ENCODE peak calls at places on chromosomes 4 and X, in four cellular contexts. One of them, this sample, is unnamed.
A peak's percentile ranks its signal among the peaks of the same experiment; 100 is the strongest.

GRCh38 chr4:19455196-19455595 is 796.5 kb upstream of the SLIT2 start:
- DNase-seq in A549: no peak
- DNase-seq in endothelial cell of umbilical vein: no peak
- DNase-seq in HepG2: no peak
- DNase-seq in this sample: no peak

GRCh38 chr4:3532714-3533336 is 603 bp upstream of the LRPAP1 start:
- DNase-seq in HepG2: no peak
- DNase-seq in A549: no peak
- DNase-seq in endothelial cell of umbilical vein: no peak
- DNase-seq in this sample: no peak

GRCh38 chr4:107247738-107248137 is 211.6 kb upstream of the DKK2 start:
- DNase-seq in endothelial cell of umbilical vein: no peak
- DNase-seq in A549: no peak
- DNase-seq in HepG2: no peak
- DNase-seq in this sample: no peak

GRCh38 chr4:128810331-128810870 is 901 bp downstream of the JADE1 start:
- DNase-seq in A549: peak; percentile 69
- DNase-seq in HepG2: peak; percentile 45
- DNase-seq in endothelial cell of umbilical vein: no peak
- DNase-seq in this sample: no peak

GRCh38 chrX:95318882-95319281 is 1365.8 kb upstream of the DIAPH2 start:
- DNase-seq in endothelial cell of umbilical vein: no peak
- DNase-seq in A549: peak; percentile 9
- DNase-seq in HepG2: peak; percentile 4
- DNase-seq in this sample: peak; percentile 3

GRCh38 chr4:147581601-147582350 is 35.4 kb upstream of the TMEM184C start:
- DNase-seq in endothelial cell of umbilical vein: no peak
- DNase-seq in A549: no peak
- DNase-seq in HepG2: no peak
- DNase-seq in this sample: peak; percentile 13

GRCh38 chr4:142274137-142274536 is 572.0 kb downstream of the INPP4B start:
- DNase-seq in endothelial cell of umbilical vein: no peak
- DNase-seq in HepG2: no peak
- DNase-seq in A549: no peak
- DNase-seq in this sample: no peak

GRCh38 chrX:104137496-104137895 is 19.3 kb downstream of the SLC25A53 start:
- DNase-seq in endothelial cell of umbilical vein: peak; percentile 4
- DNase-seq in A549: peak; percentile 55
- DNase-seq in HepG2: no peak
- DNase-seq in this sample: no peak

GRCh38 chr4:3484057-3484973 is 21.2 kb downstream of the DOK7 start:
- DNase-seq in HepG2: peak; percentile 12
- DNase-seq in endothelial cell of umbilical vein: no peak
- DNase-seq in A549: peak; percentile 60
- DNase-seq in this sample: no peak

GRCh38 chrX:13084611-13085010 is 40.2 kb upstream of the FAM9C start:
- DNase-seq in endothelial cell of umbilical vein: peak; percentile 32
- DNase-seq in HepG2: no peak
- DNase-seq in A549: no peak
- DNase-seq in this sample: no peak

GRCh38 chrX:13082286-13083065 is 38.1 kb upstream of the FAM9C start:
- DNase-seq in endothelial cell of umbilical vein: no peak
- DNase-seq in HepG2: no peak
- DNase-seq in A549: no peak
- DNase-seq in this sample: no peak

GRCh38 chrX:13078739-13079444 is 34.5 kb upstream of the FAM9C start:
- DNase-seq in A549: no peak
- DNase-seq in HepG2: no peak
- DNase-seq in endothelial cell of umbilical vein: peak; percentile 68
- DNase-seq in this sample: no peak

GRCh38 chrX:13080128-13080795 is 35.8 kb upstream of the FAM9C start:
- DNase-seq in A549: no peak
- DNase-seq in endothelial cell of umbilical vein: no peak
- DNase-seq in HepG2: no peak
- DNase-seq in this sample: no peak

DNA sequence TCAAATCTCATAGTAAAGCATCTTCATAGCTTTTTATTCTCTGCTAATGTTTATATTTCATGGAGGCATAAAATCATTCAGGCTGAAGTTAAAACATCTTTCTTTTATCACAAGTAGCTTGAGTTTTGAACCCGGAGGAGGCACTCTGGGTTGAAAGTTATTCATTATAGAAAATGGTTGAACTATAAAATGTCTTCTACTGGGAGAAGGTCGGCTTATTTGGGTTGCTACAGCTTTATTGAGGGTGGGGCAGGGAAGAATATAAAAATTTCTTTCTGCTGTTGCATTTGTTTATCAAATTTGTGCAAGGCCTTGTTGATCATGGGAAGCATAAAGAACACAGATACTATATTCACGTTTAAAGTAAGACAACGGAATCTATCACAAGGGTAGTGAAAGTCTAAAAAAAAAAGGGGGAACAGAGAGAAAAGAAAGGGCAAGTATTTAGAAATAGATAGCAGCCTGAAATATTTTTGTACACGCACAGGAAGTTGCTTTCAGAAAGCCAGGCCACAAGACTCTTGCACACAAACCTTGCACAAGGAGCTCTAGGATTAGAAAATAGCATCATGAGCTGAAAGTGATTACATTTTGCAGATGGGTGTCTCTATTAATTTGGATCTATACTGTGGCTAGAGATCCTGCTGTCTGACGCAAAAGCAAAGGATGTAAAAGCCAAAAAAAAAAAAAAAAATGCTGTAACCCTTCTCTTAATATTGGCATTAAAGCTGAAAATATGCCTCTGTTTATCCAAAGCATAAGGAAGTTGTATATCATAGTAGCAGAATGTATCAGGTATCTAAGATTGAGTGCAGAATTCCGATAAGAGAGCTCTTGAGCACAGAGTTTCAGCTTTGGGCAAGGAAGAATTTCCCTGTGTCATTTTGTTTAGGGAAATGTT is 37.2 kb upstream of the FAM9C start:
- DNase-seq in A549: no peak
- DNase-seq in HepG2: no peak
- DNase-seq in endothelial cell of umbilical vein: no peak
- DNase-seq in this sample: no peak
- TF ChIP-seq JUN in A549: no peak
- TF ChIP-seq JUN in HepG2: no peak
- TF ChIP-seq JUN in endothelial cell of umbilical vein: no peak
- TF ChIP-seq JUN in this sample: no peak

GRCh38 chrX:44643723-44644122 is 101.1 kb upstream of the FUNDC1 start:
- DNase-seq in A549: no peak
- DNase-seq in HepG2: no peak
- DNase-seq in endothelial cell of umbilical vein: no peak
- DNase-seq in this sample: no peak
- TF ChIP-seq JUN in A549: no peak
- TF ChIP-seq JUN in HepG2: no peak
- TF ChIP-seq JUN in endothelial cell of umbilical vein: no peak
- TF ChIP-seq JUN in this sample: no peak

DNA sequence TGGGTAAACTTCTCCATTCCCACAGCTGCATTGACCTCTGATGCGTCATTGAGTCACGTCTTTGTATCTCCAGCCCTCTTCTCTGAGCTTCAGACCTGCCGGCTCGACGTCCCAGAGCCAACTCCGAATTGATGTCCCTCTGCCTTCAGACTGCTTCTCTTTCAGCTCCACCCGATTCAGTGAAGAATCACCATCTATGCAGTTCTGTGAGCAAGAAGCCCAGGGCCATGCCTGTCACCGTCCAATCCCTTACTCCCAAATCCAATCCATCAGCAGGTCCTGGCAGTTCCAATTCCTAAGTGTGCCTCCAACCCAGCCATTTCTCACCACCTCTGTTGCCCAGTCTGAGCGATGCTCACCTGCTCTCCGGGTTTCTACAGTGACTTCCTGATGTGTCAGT is 70.7 kb downstream of the ENPP6 start:
- DNase-seq in HepG2: no peak
- DNase-seq in A549: no peak
- DNase-seq in endothelial cell of umbilical vein: no peak
- DNase-seq in this sample: no peak
- TF ChIP-seq JUN in HepG2: no peak
- TF ChIP-seq JUN in A549: no peak
- TF ChIP-seq JUN in endothelial cell of umbilical vein: no peak
- TF ChIP-seq JUN in this sample: no peak

DNA sequence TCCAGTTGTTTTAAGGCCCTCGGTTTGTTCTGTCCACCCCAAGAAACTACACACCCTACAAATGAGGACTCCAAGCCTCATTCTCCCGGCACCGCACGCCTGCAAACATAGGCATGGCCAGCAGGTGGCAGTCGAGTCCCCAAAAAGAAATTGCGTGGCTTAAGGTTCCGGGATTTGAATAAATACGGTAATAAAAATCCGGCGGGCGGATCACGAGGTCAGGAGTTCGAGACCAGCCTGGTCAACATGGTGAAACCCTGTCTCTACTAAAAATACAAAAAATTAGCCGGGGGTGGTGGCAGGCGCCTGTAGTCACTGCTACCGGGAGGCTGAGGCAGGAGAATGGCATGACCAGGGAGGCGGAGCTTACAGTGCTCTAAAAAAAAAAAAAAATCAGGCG is 21.8 kb upstream of the CSF2RA start:
- DNase-seq in HepG2: peak; percentile 50
- DNase-seq in A549: peak; percentile 88
- DNase-seq in endothelial cell of umbilical vein: peak; percentile 63
- DNase-seq in this sample: peak; percentile 99
- TF ChIP-seq JUN in HepG2: no peak
- TF ChIP-seq JUN in A549: no peak
- TF ChIP-seq JUN in endothelial cell of umbilical vein: no peak
- TF ChIP-seq JUN in this sample: no peak

GRCh38 chr4:52701207-52701606 is 42.1 kb upstream of the USP46 start:
- DNase-seq in HepG2: no peak
- DNase-seq in endothelial cell of umbilical vein: no peak
- DNase-seq in A549: no peak
- DNase-seq in this sample: no peak
- TF ChIP-seq JUN in HepG2: no peak
- TF ChIP-seq JUN in endothelial cell of umbilical vein: no peak
- TF ChIP-seq JUN in A549: no peak
- TF ChIP-seq JUN in this sample: no peak

GRCh38 chr4:5976921-5977320 is 41.3 kb downstream of the C4orf50 start:
- DNase-seq in A549: no peak
- DNase-seq in HepG2: no peak
- DNase-seq in endothelial cell of umbilical vein: no peak
- DNase-seq in this sample: no peak

GRCh38 chr4:5973033-5973432 is 45.2 kb downstream of the C4orf50 start:
- DNase-seq in HepG2: no peak
- DNase-seq in A549: no peak
- DNase-seq in endothelial cell of umbilical vein: no peak
- DNase-seq in this sample: no peak

GRCh38 chr4:5973486-5974220 is 44.6 kb downstream of the C4orf50 start:
- DNase-seq in endothelial cell of umbilical vein: no peak
- DNase-seq in HepG2: no peak
- DNase-seq in A549: no peak
- DNase-seq in this sample: no peak

GRCh38 chr4:5974321-5974720 is 43.9 kb downstream of the C4orf50 start:
- DNase-seq in HepG2: no peak
- DNase-seq in endothelial cell of umbilical vein: no peak
- DNase-seq in A549: peak; percentile 10
- DNase-seq in this sample: no peak

DNA sequence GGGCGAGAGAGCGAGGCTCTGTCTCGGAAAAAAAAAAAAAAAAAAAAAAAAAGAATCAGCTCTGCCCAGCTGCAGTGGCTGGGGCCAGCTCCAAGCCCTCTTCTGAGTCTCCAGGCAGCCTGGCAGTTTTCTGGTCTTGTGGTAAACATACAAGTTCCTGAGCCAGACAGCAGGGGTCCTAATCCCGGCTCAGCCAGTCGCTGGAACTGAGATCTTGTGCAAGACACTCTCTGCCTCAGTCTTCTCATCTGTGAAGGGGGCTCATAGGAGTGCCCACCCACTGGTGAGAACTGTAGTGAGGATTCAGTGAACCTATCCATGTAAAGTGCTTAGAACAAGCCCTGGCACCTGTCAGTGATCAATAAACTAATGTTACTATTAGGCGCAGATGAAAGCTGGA is 41.8 kb downstream of the C4orf50 start:
- DNase-seq in endothelial cell of umbilical vein: no peak
- DNase-seq in A549: peak; percentile 17
- DNase-seq in HepG2: no peak
- DNase-seq in this sample: no peak
- TF ChIP-seq JUN in endothelial cell of umbilical vein: no peak
- TF ChIP-seq JUN in A549: no peak
- TF ChIP-seq JUN in HepG2: no peak
- TF ChIP-seq JUN in this sample: no peak